ENCODE peak calls at places on chromosomes 12 and 14, in seven cellular contexts. U is kidney epithelial cell, W is GM10248, M is GM20000, C is AG09319, G is HL-60, K is WTC11. O is an unnamed sample.

GRCh38 chr12:54587315-54587821 is 1.1 kb downstream of the PPP1R1A start:
- DNase-seq in U (no peak), W (no peak), M (no peak), C (no peak), G (no peak), K (no peak), O (peak; percentile 62)

GRCh38 chr14:37195327-37195726 is 2.4 kb upstream of the MIPOL1 start:
- DNase-seq in U (no peak), W (no peak), M (no peak), C (no peak), G (no peak), K (no peak), O (no peak)

GRCh38 chr12:109677323-109677722 is 36.3 kb upstream of the FAM222A start:
- DNase-seq in U (no peak), W (no peak), M (no peak), C (no peak), G (no peak), K (no peak), O (no peak)

GRCh38 chr12:100716949-100717732 is 77.4 kb upstream of the ANO4 start:
- DNase-seq in U (no peak), W (no peak), M (no peak), C (no peak), G (no peak), K (peak; percentile 62), O (peak; percentile 48)

GRCh38 chr12:106493531-106493930 is 89.3 kb upstream of the RFX4 start:
- DNase-seq in U (peak; percentile 79), W (no peak), M (no peak), C (no peak), G (no peak), K (no peak), O (peak; percentile 19)

GRCh38 chr12:58416211-58416610 is 474.8 kb downstream of the ATP23 start:
- DNase-seq in U (no peak), W (no peak), M (no peak), C (no peak), G (no peak), K (no peak), O (peak; percentile 54)

GRCh38 chr12:106226884-106227640 is 20.8 kb downstream of the CKAP4 start:
- DNase-seq in U (no peak), W (peak; percentile 75), M (peak; percentile 82), C (no peak), G (peak; percentile 42), K (no peak), O (peak; percentile 79)

GRCh38 chr12:114006482-114007425 is 40.6 kb upstream of the RBM19 start:
- DNase-seq in U (no peak), W (no peak), M (no peak), C (no peak), G (no peak), K (no peak), O (no peak)

GRCh38 chr14:80047761-80048160 is 163.5 kb downstream of the DIO2 start:
- DNase-seq in U (no peak), W (no peak), M (no peak), C (no peak), G (no peak), K (no peak), O (no peak)

GRCh38 chr14:32078794-32079663 is 1.9 kb downstream of the ARHGAP5 start:
- DNase-seq in U (no peak), W (no peak), M (no peak), C (no peak), G (no peak), K (no peak), O (peak; percentile 35)

GRCh38 chr12:59649203-59649602 is 53.4 kb downstream of the SLC16A7 start:
- DNase-seq in U (no peak), W (no peak), M (no peak), C (peak; percentile 28), G (no peak), K (no peak), O (no peak)

GRCh38 chr12:4379410-4379809 is at the start of gene FGF23:
- DNase-seq in U (no peak), W (no peak), M (no peak), C (no peak), G (no peak), K (peak; percentile 84), O (peak; percentile 58)

GRCh38 chr12:4380332-4380731 is 820 bp upstream of the FGF23 start:
- DNase-seq in U (no peak), W (no peak), M (no peak), C (no peak), G (no peak), K (no peak), O (no peak)

GRCh38 chr12:4387607-4388006 is 8.1 kb upstream of the FGF23 start:
- DNase-seq in U (no peak), W (no peak), M (no peak), C (no peak), G (no peak), K (no peak), O (no peak)

GRCh38 chr12:4386756-4387155 is 7.2 kb upstream of the FGF23 start:
- DNase-seq in U (no peak), W (no peak), M (no peak), C (no peak), G (no peak), K (no peak), O (no peak)

DNA sequence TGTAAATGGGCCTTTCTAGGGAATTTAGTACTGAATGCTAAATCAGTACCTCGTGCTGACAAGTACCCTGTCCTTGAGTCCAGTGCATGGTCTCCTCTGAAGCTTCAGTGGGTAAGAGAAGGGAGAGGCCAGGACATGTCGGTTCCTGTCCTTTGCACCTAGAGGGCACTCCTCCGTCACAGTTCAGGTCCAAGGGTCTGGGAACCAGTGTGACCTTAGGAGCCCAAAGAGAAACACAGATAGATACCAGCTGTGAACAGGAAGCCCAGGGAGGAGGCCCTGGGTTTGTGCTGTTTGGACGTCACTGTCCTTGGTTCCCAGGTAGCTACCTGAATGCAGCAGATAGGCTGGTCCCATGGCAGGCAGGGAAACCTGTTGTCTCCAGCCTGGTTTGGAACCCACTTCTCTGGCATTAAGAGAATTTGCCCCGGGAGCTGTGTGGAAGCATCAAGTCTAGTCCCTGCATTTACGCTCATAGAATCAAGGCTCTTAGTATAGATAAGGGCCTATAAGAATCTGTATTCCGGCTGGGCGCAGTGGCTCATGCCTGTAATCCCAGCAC is 3.9 kb upstream of the FGF23 start:
- DNase-seq in U (no peak), W (no peak), M (no peak), C (no peak), G (peak; percentile 6), K (peak; percentile 70), O (peak; percentile 28)
- TF ChIP-seq CTCF in U (no peak), W (no peak), M (peak; percentile 5), C (no peak), G (no peak), K (peak; percentile 34), O (no peak)

GRCh38 chr14:102772781-102773570 is 4.3 kb upstream of the TRAF3 start:
- DNase-seq in U (no peak), W (no peak), M (no peak), C (no peak), G (peak; percentile 28), K (peak; percentile 72), O (no peak)
- TF ChIP-seq CTCF in U (peak; percentile 31), W (peak; percentile 60), M (peak; percentile 34), C (peak; percentile 10), G (no peak), K (no peak), O (peak; percentile 18)

DNA sequence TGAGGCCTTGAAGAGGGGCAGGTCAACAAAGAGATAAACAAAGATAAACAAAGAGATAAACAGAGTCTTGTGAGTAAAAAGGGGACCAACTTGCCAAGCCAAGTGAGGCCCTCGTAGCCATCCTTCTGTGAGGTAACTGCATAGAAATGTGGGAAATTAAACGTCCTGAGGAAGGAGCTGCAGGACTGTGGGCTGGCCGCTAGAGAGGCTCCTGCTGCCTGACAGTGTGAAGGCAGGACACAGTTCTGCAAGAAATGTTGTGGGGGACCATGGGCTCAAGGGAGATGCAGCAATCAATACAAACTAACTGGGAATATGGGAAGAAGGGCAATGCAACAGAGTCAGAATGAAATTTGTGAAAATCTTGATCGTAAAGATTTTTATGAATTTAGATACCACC is 91.9 kb downstream of the SLC8A3 start:
- DNase-seq in U (no peak), W (no peak), M (no peak), C (no peak), G (no peak), K (peak; percentile 56), O (peak; percentile 27)
- TF ChIP-seq CTCF in U (peak; percentile 27), W (no peak), M (no peak), C (no peak), G (no peak), K (no peak), O (peak; percentile 40)

DNA sequence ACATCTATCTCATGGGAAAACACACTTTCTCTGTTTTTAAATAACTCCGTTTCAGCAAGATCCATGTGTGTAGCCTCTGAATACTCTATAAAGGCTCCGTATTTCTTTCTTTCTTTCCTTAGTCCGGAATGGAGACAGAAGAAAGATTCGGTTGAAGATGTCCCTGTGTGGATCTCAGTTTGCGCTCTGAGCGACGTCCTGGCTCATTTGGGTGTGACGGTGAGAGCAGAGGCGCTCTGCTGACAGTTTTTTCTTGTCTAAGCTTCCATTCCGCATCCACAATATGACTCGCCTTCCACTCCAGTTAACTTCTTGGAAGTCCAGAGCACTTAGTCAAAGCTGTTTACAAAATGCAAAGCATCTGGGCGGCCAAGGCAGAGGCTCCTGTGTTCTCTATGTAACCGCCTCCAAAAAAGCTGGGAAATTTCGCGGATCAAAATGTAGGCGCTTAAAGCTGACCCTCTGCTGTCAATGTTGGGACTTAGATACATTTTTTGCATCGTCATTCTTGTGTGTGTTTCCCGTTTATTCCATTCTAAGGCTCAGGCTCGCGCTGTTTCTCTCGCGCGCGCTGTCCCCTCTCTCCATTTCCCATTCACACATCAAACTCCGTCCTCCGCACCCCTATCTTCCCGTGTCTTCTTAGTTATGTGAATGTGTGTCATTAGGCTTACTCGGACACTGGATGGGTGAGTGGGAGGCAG is 910 bp upstream of the FLRT2 start:
- DNase-seq in U (no peak), W (no peak), M (no peak), C (no peak), G (no peak), K (no peak), O (peak; percentile 48)
- TF ChIP-seq CTCF in U (no peak), W (no peak), M (no peak), C (no peak), G (no peak), K (no peak), O (no peak)

DNA sequence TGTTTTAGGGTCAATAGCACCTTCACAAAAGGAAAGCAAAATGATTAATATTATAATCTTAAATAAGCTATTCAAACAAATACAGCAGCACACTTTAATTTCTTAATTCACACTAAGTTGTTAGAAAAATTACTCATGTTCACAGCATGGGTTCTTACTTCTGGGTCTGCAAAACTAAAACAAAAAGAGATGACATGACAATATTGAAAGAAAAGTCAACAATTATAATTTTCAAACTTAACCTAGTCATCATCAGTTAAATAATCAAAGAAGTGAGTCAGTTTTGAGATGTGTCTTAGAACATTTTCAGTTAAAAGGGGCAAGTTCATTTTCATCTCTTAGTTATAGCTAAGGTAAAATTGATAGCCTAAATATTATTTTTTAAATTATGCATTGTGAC is 47.7 kb upstream of the RMST start:
- DNase-seq in U (no peak), W (no peak), M (no peak), C (no peak), G (no peak), K (no peak), O (no peak)
- TF ChIP-seq CTCF in U (no peak), W (no peak), M (no peak), C (no peak), G (no peak), K (no peak), O (no peak)

GRCh38 chr12:13100882-13101769 is 2.3 kb downstream of the GSG1 start:
- DNase-seq in U (peak; percentile 71), W (peak; percentile 83), M (peak; percentile 89), C (peak; percentile 85), G (peak; percentile 88), K (peak; percentile 87), O (peak; percentile 97)
- TF ChIP-seq CTCF in U (no peak), W (no peak), M (no peak), C (no peak), G (no peak), K (no peak), O (no peak)